ENCODE peak calls at places on chromosome 7, in eight cellular contexts. O, U, F, N, I, L, V and A are unnamed samples.
A peak's percentile ranks its signal among the peaks of the same experiment; 100 is the strongest.

GRCh38 chr7:38950309-38950708 is 27.4 kb upstream of the POU6F2 start:
- DNase-seq in L (no peak), V (no peak), U (no peak), I (no peak), F (no peak), N (no peak), O (no peak), A (no peak)

GRCh38 chr7:12431886-12432285 is 28.2 kb upstream of the VWDE start:
- DNase-seq in F (no peak), V (no peak), N (peak; percentile 16), U (peak; percentile 3), L (no peak), I (no peak), O (no peak), A (peak; percentile 12)

GRCh38 chr7:98943336-98943735 is 65.0 kb downstream of the TRRAP start:
- DNase-seq in L (no peak), U (no peak), F (no peak), I (no peak), V (no peak), O (no peak), N (no peak), A (no peak)

GRCh38 chr7:94042381-94042780 is 38.2 kb upstream of the BET1 start:
- DNase-seq in L (no peak), U (no peak), F (no peak), I (no peak), V (no peak), N (no peak), O (no peak), A (no peak)

GRCh38 chr7:46776790-46777189 is 805.1 kb downstream of the TNS3 start:
- DNase-seq in N (peak; percentile 23), V (no peak), I (no peak), L (no peak), U (no peak), F (no peak), O (no peak), A (no peak)

GRCh38 chr7:134669845-134670373 is 23.3 kb downstream of the BPGM start:
- DNase-seq in O (peak; percentile 74), N (no peak), L (no peak), V (no peak), I (no peak), F (no peak), U (no peak), A (peak; percentile 85)

GRCh38 chr7:92730808-92731207 is 105.6 kb downstream of the CDK6 start:
- DNase-seq in O (no peak), L (no peak), I (no peak), V (no peak), N (no peak), F (no peak), U (no peak), A (no peak)

GRCh38 chr7:46291601-46292150 is 370.6 kb upstream of the IGFBP3 start:
- DNase-seq in O (no peak), N (no peak), V (no peak), U (no peak), I (no peak), L (no peak), F (no peak), A (no peak)

GRCh38 chr7:157895520-157896375 is 558.9 kb downstream of the DNAJB6 start:
- DNase-seq in L (no peak), N (no peak), I (no peak), U (no peak), F (no peak), O (no peak), V (no peak), A (no peak)

GRCh38 chr7:46681865-46682503 is 760.9 kb upstream of the IGFBP3 start:
- DNase-seq in I (no peak), N (no peak), V (no peak), U (no peak), F (peak; percentile 72), L (no peak), O (no peak), A (no peak)

GRCh38 chr7:135335628-135336139 is 102.0 kb downstream of the STRA8 start:
- DNase-seq in O (peak; percentile 4), L (peak; percentile 87), U (peak; percentile 80), V (no peak), I (peak; percentile 60), F (peak; percentile 41), N (peak; percentile 98), A (peak; percentile 86)

GRCh38 chr7:4017081-4017480 is 665.0 kb upstream of the FOXK1 start:
- DNase-seq in V (no peak), I (no peak), O (no peak), U (no peak), F (no peak), L (no peak), N (no peak), A (no peak)

GRCh38 chr7:26034386-26034785 is 117.6 kb upstream of the NFE2L3 start:
- DNase-seq in O (no peak), F (no peak), V (no peak), L (no peak), I (no peak), U (no peak), N (no peak), A (no peak)

GRCh38 chr7:85186083-85186520 is 754 bp downstream of the SEMA3D start:
- DNase-seq in F (peak; percentile 16), N (peak; percentile 64), U (no peak), I (no peak), L (peak; percentile 47), O (no peak), V (no peak), A (peak; percentile 78)

GRCh38 chr7:156257904-156258303 is 382.7 kb upstream of the RNF32 start:
- DNase-seq in L (no peak), V (no peak), I (no peak), N (no peak), F (no peak), O (no peak), U (no peak), A (no peak)

GRCh38 chr7:50724526-50725520 is 57.9 kb downstream of the GRB10 start:
- DNase-seq in F (no peak), L (no peak), U (no peak), N (peak; percentile 63), I (no peak), V (no peak), O (no peak), A (no peak)

GRCh38 chr7:152615052-152615741 is 60.7 kb downstream of the XRCC2 start:
- DNase-seq in N (no peak), F (no peak), U (peak; percentile 66), O (no peak), V (no peak), I (no peak), L (no peak), A (peak; percentile 43)

GRCh38 chr7:12801107-12801506 is 113.7 kb downstream of the ARL4A start:
- DNase-seq in F (no peak), O (no peak), L (no peak), I (no peak), V (no peak), N (no peak), U (no peak), A (no peak)

GRCh38 chr7:112505495-112505894 is 24.7 kb downstream of the LSMEM1 start:
- DNase-seq in I (no peak), F (no peak), U (peak; percentile 24), O (no peak), N (peak; percentile 40), L (no peak), V (no peak), A (peak; percentile 30)

GRCh38 chr7:32611201-32611691 is 116.0 kb downstream of the AVL9 start:
- DNase-seq in U (no peak), F (no peak), N (no peak), L (no peak), V (no peak), O (no peak), I (no peak), A (no peak)
- H3K27ac ChIP-seq in U (no peak overlapping the region), F (no peak overlapping the region), N (no peak overlapping the region), L (no peak overlapping the region), V (no peak overlapping the region), O (no peak overlapping the region), I (no peak overlapping the region), A (no peak overlapping the region)

DNA sequence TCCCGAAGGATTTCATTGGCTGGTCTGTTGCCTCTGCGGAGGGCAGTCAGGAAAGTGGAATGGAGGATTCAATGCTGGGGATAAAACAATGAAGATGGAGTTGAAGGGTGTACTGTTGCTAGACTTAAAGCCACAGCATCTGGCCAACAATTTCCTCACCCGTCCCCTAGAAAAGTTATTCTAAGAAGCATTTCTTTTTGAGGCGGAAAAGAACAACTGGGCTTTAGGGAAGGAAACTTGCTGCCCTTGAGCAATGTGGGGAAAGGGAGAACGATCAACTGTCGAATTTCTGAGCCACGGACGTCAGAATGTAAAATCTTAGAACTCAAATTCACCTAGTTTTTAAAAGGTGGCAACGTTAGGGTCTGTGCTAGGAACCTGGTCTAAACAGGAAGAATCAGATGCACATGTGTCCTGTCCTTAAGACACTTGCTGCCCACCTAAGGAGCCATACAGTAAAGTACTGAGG is 673 bp downstream of the FMC1 start:
- DNase-seq in V (no peak), O (no peak), L (no peak), N (no peak), F (no peak), I (no peak), U (no peak), A (no peak)
- H3K4me3 ChIP-seq in V (peak overlapping the region; percentile 100), O (peak overlapping the region; percentile 97), L (peak overlapping the region; percentile 99), N (peak overlapping the region; percentile 50), F (peak overlapping the region; percentile 81), I (peak overlapping the region; percentile 77), U (peak overlapping the region; percentile 92), A (peak overlapping the region; percentile 99)

DNA sequence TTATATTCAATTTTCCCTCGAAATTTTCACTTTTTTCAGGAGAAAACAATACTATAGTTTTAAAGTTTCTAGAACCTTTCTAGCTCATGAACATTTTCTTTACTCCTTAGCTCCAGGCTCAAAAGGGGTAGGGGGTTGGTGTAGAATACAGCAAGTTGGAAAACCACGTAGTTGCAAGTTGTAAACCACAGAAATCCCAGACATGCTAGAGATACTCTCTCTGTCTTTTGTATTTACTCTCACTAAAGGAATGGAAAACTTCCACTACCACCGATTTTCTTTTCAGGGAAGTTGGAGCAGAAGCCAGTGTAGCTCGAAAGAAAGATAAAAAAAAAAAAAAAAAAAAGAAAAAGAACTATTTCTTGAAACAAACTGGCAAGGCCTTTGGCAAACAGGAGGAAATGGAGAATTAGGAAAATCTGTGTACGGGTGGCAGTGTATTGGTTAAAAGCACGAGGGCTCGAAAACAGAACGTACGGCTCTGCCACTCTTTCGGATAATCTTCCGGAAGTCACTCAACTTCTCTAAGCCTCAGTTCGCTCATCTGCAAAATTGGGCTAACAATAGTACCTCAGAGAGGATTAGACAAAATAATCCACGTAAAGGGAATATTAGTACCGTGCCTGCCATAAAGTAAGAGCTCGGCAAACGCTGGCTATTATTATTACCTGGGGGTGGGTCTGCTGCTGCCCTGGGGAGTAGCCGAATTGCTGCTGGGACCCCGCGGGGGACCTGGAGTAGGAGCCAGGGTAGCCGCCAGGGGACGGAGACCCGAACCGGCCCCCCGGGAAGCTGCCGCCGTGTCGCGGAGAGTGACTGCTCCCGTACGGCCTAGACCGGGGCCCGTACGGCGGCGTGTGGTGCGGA is 628 bp downstream of the MPLKIP start:
- DNase-seq in O (no peak), V (no peak), F (no peak), N (no peak), L (no peak), I (no peak), U (peak; percentile 8), A (no peak)
- H3K36me3 ChIP-seq in O (no peaks in the 10 kb centered on the region), V (no peaks in the 10 kb centered on the region), F (no peaks in the 10 kb centered on the region), N (no peaks in the 10 kb centered on the region), L (no peaks in the 10 kb centered on the region), I (no peaks in the 10 kb centered on the region), U (peaks cover 4% of the 10 kb centered on the region), A (peaks cover 14% of the 10 kb centered on the region)

DNA sequence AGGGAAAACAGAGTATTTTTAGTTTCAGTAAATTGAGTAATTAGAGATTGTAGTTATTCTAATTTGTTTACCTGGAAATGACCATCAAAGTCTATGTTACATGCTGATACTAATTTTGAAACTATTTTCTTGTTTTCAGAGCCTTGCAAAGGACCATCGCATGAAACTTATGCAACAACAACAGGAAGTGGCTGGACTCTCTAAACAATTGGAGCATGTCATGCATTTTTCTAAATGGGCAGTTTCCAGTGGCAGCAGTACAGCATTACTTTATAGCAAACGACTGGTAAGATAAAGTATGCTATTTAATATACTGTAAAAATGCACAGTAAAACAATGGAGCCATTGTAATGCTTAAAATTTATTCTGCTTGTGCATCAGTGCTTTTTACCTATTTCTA is 78.5 kb downstream of the TRIM24 start:
- DNase-seq in F (no peak), N (no peak), I (no peak), U (no peak), V (no peak), L (no peak), O (no peak), A (no peak)
- H3K27ac ChIP-seq in F (no peak overlapping the region), N (no peak overlapping the region), I (no peak overlapping the region), U (no peak overlapping the region), V (no peak overlapping the region), L (no peak overlapping the region), O (no peak overlapping the region), A (no peak overlapping the region)